ENCODE peak calls at places on chromosome 20, in ten cellular contexts. One of them, this sample, is unnamed.

GRCh38 chr20:58131581-58132142 is 96.8 kb downstream of the ANKRD60 start:
- DNase-seq in spleen: no peak
- DNase-seq in right atrium auricular region: peak
- DNase-seq in right cardiac atrium: no peak
- DNase-seq in Caco-2: no peak
- DNase-seq in fibroblast of mammary gland: peak
- DNase-seq in psoas muscle: no peak
- DNase-seq in MG63: peak
- DNase-seq in SJSA1: peak
- DNase-seq in OCI-LY7: no peak
- DNase-seq in this sample: peak

GRCh38 chr20:17621229-17621968 is 51.5 kb downstream of the DSTN start:
- DNase-seq in spleen: peak
- DNase-seq in right atrium auricular region: no peak
- DNase-seq in right cardiac atrium: peak
- DNase-seq in Caco-2: no peak
- DNase-seq in fibroblast of mammary gland: no peak
- DNase-seq in psoas muscle: no peak
- DNase-seq in MG63: no peak
- DNase-seq in SJSA1: no peak
- DNase-seq in OCI-LY7: no peak
- DNase-seq in this sample: peak

GRCh38 chr20:56956536-56956935 is 309.9 kb downstream of the BMP7 start:
- DNase-seq in spleen: no peak
- DNase-seq in right atrium auricular region: no peak
- DNase-seq in right cardiac atrium: no peak
- DNase-seq in Caco-2: no peak
- DNase-seq in fibroblast of mammary gland: no peak
- DNase-seq in psoas muscle: no peak
- DNase-seq in MG63: no peak
- DNase-seq in SJSA1: no peak
- DNase-seq in OCI-LY7: no peak
- DNase-seq in this sample: no peak

GRCh38 chr20:51373713-51374481 is 168.6 kb downstream of the NFATC2 start:
- DNase-seq in spleen: peak
- DNase-seq in right atrium auricular region: peak
- DNase-seq in right cardiac atrium: peak
- DNase-seq in Caco-2: peak
- DNase-seq in fibroblast of mammary gland: no peak
- DNase-seq in psoas muscle: no peak
- DNase-seq in MG63: no peak
- DNase-seq in SJSA1: no peak
- DNase-seq in OCI-LY7: no peak
- DNase-seq in this sample: no peak

GRCh38 chr20:32585011-32585518 is at the start of gene NOL4L:
- DNase-seq in spleen: peak
- DNase-seq in right atrium auricular region: no peak
- DNase-seq in right cardiac atrium: peak
- DNase-seq in Caco-2: peak
- DNase-seq in fibroblast of mammary gland: peak
- DNase-seq in psoas muscle: no peak
- DNase-seq in MG63: peak
- DNase-seq in SJSA1: no peak
- DNase-seq in OCI-LY7: peak
- DNase-seq in this sample: no peak

GRCh38 chr20:46406986-46407670 is 713 bp upstream of the ELMO2 start:
- DNase-seq in spleen: peak
- DNase-seq in right atrium auricular region: peak
- DNase-seq in right cardiac atrium: peak
- DNase-seq in Caco-2: peak
- DNase-seq in fibroblast of mammary gland: no peak
- DNase-seq in psoas muscle: peak
- DNase-seq in MG63: no peak
- DNase-seq in SJSA1: no peak
- DNase-seq in OCI-LY7: peak
- DNase-seq in this sample: peak

GRCh38 chr20:62736407-62737071 is 27.9 kb downstream of the NTSR1 start:
- DNase-seq in spleen: no peak
- DNase-seq in right atrium auricular region: no peak
- DNase-seq in right cardiac atrium: no peak
- DNase-seq in Caco-2: no peak
- DNase-seq in fibroblast of mammary gland: no peak
- DNase-seq in psoas muscle: no peak
- DNase-seq in MG63: no peak
- DNase-seq in SJSA1: no peak
- DNase-seq in OCI-LY7: no peak
- DNase-seq in this sample: no peak

GRCh38 chr20:17841751-17842191 is 126.8 kb downstream of the SNX5 start:
- DNase-seq in spleen: no peak
- DNase-seq in right atrium auricular region: peak
- DNase-seq in right cardiac atrium: peak
- DNase-seq in Caco-2: no peak
- DNase-seq in fibroblast of mammary gland: peak
- DNase-seq in psoas muscle: peak
- DNase-seq in MG63: peak
- DNase-seq in SJSA1: peak
- DNase-seq in OCI-LY7: no peak
- DNase-seq in this sample: no peak

GRCh38 chr20:31670371-31671228 is 32.9 kb downstream of the COX4I2 start:
- DNase-seq in spleen: no peak
- DNase-seq in right atrium auricular region: peak
- DNase-seq in right cardiac atrium: peak
- DNase-seq in Caco-2: no peak
- DNase-seq in fibroblast of mammary gland: no peak
- DNase-seq in psoas muscle: peak
- DNase-seq in MG63: peak
- DNase-seq in SJSA1: peak
- DNase-seq in OCI-LY7: no peak
- DNase-seq in this sample: peak

GRCh38 chr20:47334022-47334551 is 22.4 kb downstream of the ZMYND8 start:
- DNase-seq in spleen: no peak
- DNase-seq in right atrium auricular region: no peak
- DNase-seq in right cardiac atrium: no peak
- DNase-seq in Caco-2: no peak
- DNase-seq in fibroblast of mammary gland: peak
- DNase-seq in psoas muscle: peak
- DNase-seq in MG63: peak
- DNase-seq in SJSA1: peak
- DNase-seq in OCI-LY7: no peak
- DNase-seq in this sample: no peak

GRCh38 chr20:44959896-44960852 is at the start of gene TOMM34:
- DNase-seq in spleen: peak
- DNase-seq in right atrium auricular region: peak
- DNase-seq in right cardiac atrium: peak
- DNase-seq in Caco-2: peak
- DNase-seq in fibroblast of mammary gland: peak
- DNase-seq in psoas muscle: peak
- DNase-seq in MG63: peak
- DNase-seq in SJSA1: peak
- DNase-seq in OCI-LY7: peak
- DNase-seq in this sample: peak

GRCh38 chr20:57071283-57071701 is 195.1 kb downstream of the BMP7 start:
- DNase-seq in spleen: no peak
- DNase-seq in right atrium auricular region: no peak
- DNase-seq in right cardiac atrium: no peak
- DNase-seq in Caco-2: peak
- DNase-seq in fibroblast of mammary gland: no peak
- DNase-seq in psoas muscle: no peak
- DNase-seq in MG63: no peak
- DNase-seq in SJSA1: peak
- DNase-seq in OCI-LY7: no peak
- DNase-seq in this sample: no peak

DNA sequence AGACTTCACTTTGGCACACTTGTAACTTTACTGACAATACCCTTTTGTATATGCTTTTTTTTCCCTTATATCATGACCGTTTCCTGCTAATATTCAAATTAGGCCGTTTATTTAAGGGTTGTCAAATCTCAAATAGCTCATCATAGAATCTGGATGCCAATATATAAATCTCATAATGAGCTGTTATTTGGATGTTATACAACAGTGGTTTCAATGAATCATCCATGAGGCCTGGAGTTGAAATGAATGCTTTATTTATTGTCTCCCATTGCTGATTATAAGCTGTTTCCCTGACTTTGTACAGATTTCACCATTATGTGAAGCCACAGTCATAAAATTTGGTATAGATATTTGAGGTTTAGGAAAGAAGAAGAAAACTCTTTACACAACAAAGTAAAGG is 256.1 kb downstream of the PLCB1 start:
- DNase-seq in spleen: no peak
- DNase-seq in right atrium auricular region: no peak
- DNase-seq in right cardiac atrium: no peak
- DNase-seq in Caco-2: no peak
- DNase-seq in fibroblast of mammary gland: peak
- DNase-seq in psoas muscle: no peak
- DNase-seq in MG63: no peak
- DNase-seq in SJSA1: peak
- DNase-seq in OCI-LY7: no peak
- DNase-seq in this sample: no peak
- H3K4me3 ChIP-seq in spleen: no peak
- H3K4me3 ChIP-seq in right atrium auricular region: no peak
- H3K4me3 ChIP-seq in right cardiac atrium: no peak
- H3K4me3 ChIP-seq in Caco-2: no peak
- H3K4me3 ChIP-seq in fibroblast of mammary gland: no peak
- H3K4me3 ChIP-seq in psoas muscle: no peak
- H3K4me3 ChIP-seq in MG63: no peak
- H3K4me3 ChIP-seq in SJSA1: no peak
- H3K4me3 ChIP-seq in OCI-LY7: no peak
- H3K4me3 ChIP-seq in this sample: no peak

GRCh38 chr20:25540273-25540672 is 45.1 kb downstream of the NINL start:
- DNase-seq in spleen: no peak
- DNase-seq in right atrium auricular region: no peak
- DNase-seq in right cardiac atrium: peak
- DNase-seq in Caco-2: no peak
- DNase-seq in fibroblast of mammary gland: peak
- DNase-seq in psoas muscle: no peak
- DNase-seq in MG63: no peak
- DNase-seq in SJSA1: no peak
- DNase-seq in OCI-LY7: no peak
- DNase-seq in this sample: no peak

GRCh38 chr20:25541676-25542075 is 43.7 kb downstream of the NINL start:
- DNase-seq in spleen: no peak
- DNase-seq in right atrium auricular region: no peak
- DNase-seq in right cardiac atrium: no peak
- DNase-seq in Caco-2: no peak
- DNase-seq in fibroblast of mammary gland: peak
- DNase-seq in psoas muscle: no peak
- DNase-seq in MG63: no peak
- DNase-seq in SJSA1: no peak
- DNase-seq in OCI-LY7: no peak
- DNase-seq in this sample: no peak

GRCh38 chr20:25538838-25539665 is 46.3 kb downstream of the NINL start:
- DNase-seq in spleen: no peak
- DNase-seq in right atrium auricular region: no peak
- DNase-seq in right cardiac atrium: no peak
- DNase-seq in Caco-2: no peak
- DNase-seq in fibroblast of mammary gland: no peak
- DNase-seq in psoas muscle: no peak
- DNase-seq in MG63: no peak
- DNase-seq in SJSA1: no peak
- DNase-seq in OCI-LY7: no peak
- DNase-seq in this sample: no peak

GRCh38 chr20:25537890-25538289 is 47.4 kb downstream of the NINL start:
- DNase-seq in spleen: no peak
- DNase-seq in right atrium auricular region: no peak
- DNase-seq in right cardiac atrium: no peak
- DNase-seq in Caco-2: no peak
- DNase-seq in fibroblast of mammary gland: no peak
- DNase-seq in psoas muscle: no peak
- DNase-seq in MG63: no peak
- DNase-seq in SJSA1: no peak
- DNase-seq in OCI-LY7: no peak
- DNase-seq in this sample: no peak

GRCh38 chr20:25539742-25540201 is 45.6 kb downstream of the NINL start:
- DNase-seq in spleen: no peak
- DNase-seq in right atrium auricular region: no peak
- DNase-seq in right cardiac atrium: no peak
- DNase-seq in Caco-2: no peak
- DNase-seq in fibroblast of mammary gland: peak
- DNase-seq in psoas muscle: no peak
- DNase-seq in MG63: no peak
- DNase-seq in SJSA1: no peak
- DNase-seq in OCI-LY7: no peak
- DNase-seq in this sample: no peak
- H3K4me3 ChIP-seq in spleen: peak
- H3K4me3 ChIP-seq in right atrium auricular region: peak
- H3K4me3 ChIP-seq in right cardiac atrium: peak
- H3K4me3 ChIP-seq in Caco-2: no peak
- H3K4me3 ChIP-seq in fibroblast of mammary gland: peak
- H3K4me3 ChIP-seq in psoas muscle: peak
- H3K4me3 ChIP-seq in MG63: no peak
- H3K4me3 ChIP-seq in SJSA1: no peak
- H3K4me3 ChIP-seq in OCI-LY7: no peak
- H3K4me3 ChIP-seq in this sample: no peak

GRCh38 chr20:38303908-38304379 is at the start of gene BPI:
- DNase-seq in spleen: peak
- DNase-seq in right atrium auricular region: no peak
- DNase-seq in right cardiac atrium: peak
- DNase-seq in Caco-2: no peak
- DNase-seq in fibroblast of mammary gland: no peak
- DNase-seq in psoas muscle: no peak
- DNase-seq in MG63: no peak
- DNase-seq in SJSA1: peak
- DNase-seq in OCI-LY7: no peak
- DNase-seq in this sample: peak
- H3K4me3 ChIP-seq in spleen: peak
- H3K4me3 ChIP-seq in right atrium auricular region: no peak
- H3K4me3 ChIP-seq in right cardiac atrium: no peak
- H3K4me3 ChIP-seq in Caco-2: no peak
- H3K4me3 ChIP-seq in fibroblast of mammary gland: no peak
- H3K4me3 ChIP-seq in psoas muscle: no peak
- H3K4me3 ChIP-seq in MG63: no peak
- H3K4me3 ChIP-seq in SJSA1: no peak
- H3K4me3 ChIP-seq in OCI-LY7: no peak
- H3K4me3 ChIP-seq in this sample: no peak

DNA sequence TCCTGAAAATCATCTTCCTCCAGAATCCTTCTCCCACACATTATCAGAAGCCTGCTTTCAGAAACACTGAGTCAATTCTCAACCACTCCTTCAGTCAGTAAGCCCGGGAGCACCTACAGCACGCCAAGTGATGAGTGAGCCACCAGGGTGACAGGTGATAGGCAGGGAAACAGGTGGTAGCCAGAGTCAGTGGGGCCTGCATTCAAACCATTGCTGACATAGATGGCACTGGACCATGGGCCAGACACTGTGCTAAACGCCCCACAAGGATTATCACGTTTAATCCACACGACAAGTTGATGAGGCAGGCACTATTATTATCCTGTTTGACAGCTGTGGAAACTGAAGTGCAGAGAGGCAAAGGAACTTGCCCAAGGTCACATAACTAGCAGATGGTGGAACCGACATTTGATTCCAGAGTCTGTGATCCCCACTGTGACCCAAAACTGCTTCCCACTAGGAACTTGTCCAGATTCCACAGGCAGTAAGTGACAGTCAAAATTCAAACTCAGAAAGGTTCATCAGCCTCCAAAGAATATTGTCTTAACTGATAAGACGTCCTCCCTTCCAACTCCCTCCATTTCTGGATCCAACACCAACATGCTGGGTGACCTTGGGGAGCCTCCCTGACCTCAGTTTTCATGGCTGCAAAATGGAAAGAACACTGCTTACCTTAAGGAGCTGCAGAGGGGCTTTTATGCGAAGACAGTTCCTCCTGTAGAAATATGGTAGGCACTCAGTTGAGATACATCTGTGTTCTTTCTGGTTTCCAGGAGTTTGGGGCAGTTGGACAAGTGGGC is 23.9 kb upstream of the TOP1 start:
- DNase-seq in spleen: no peak
- DNase-seq in right atrium auricular region: no peak
- DNase-seq in right cardiac atrium: no peak
- DNase-seq in Caco-2: no peak
- DNase-seq in fibroblast of mammary gland: peak
- DNase-seq in psoas muscle: peak
- DNase-seq in MG63: peak
- DNase-seq in SJSA1: no peak
- DNase-seq in OCI-LY7: peak
- DNase-seq in this sample: peak
- H3K4me3 ChIP-seq in spleen: no peak
- H3K4me3 ChIP-seq in right atrium auricular region: no peak
- H3K4me3 ChIP-seq in right cardiac atrium: no peak
- H3K4me3 ChIP-seq in Caco-2: no peak
- H3K4me3 ChIP-seq in fibroblast of mammary gland: peak
- H3K4me3 ChIP-seq in psoas muscle: no peak
- H3K4me3 ChIP-seq in MG63: no peak
- H3K4me3 ChIP-seq in SJSA1: peak
- H3K4me3 ChIP-seq in OCI-LY7: no peak
- H3K4me3 ChIP-seq in this sample: no peak